ENCODE peak calls at places on chromosomes 4 and X, in seven cellular contexts. O, Y, N, P, L, C and Z are unnamed samples.

GRCh38 chrX:67543818-67544217 is at the start of gene AR:
- DNase-seq in O (peak), Y (no peak), P (peak), C (no peak), N (no peak), L (no peak), Z (peak)

GRCh38 chrX:120200851-120201250 is 42.4 kb downstream of the RHOXF2 start:
- DNase-seq in Y (no peak), O (no peak), P (no peak), N (no peak), C (no peak), L (no peak), Z (no peak)

GRCh38 chr4:21869978-21870745 is 78.4 kb downstream of the KCNIP4 start:
- DNase-seq in N (no peak), Y (no peak), P (no peak), C (no peak), L (no peak), O (no peak), Z (no peak)

GRCh38 chr4:122663814-122664610 is 43.1 kb upstream of the IL21 start:
- DNase-seq in P (no peak), L (no peak), Y (no peak), C (peak), O (no peak), N (no peak), Z (peak)

GRCh38 chrX:144219035-144219434 is 335.2 kb downstream of the UBE2NL start:
- DNase-seq in C (no peak), N (no peak), P (no peak), O (no peak), L (no peak), Y (no peak), Z (no peak)

GRCh38 chr4:39855909-39856512 is 121.7 kb downstream of the PDS5A start:
- DNase-seq in L (no peak), N (no peak), C (peak), O (no peak), Y (no peak), P (no peak), Z (no peak)

GRCh38 chr4:33111106-33111505 is 2390.9 kb downstream of the PCDH7 start:
- DNase-seq in N (no peak), P (no peak), L (no peak), O (no peak), C (no peak), Y (no peak), Z (no peak)

GRCh38 chr4:142656178-142656577 is 189.9 kb downstream of the INPP4B start:
- DNase-seq in C (peak), N (peak), O (no peak), L (no peak), Y (peak), P (no peak), Z (peak)

GRCh38 chr4:149500806-149501205 is 314.8 kb downstream of the IQCM start:
- DNase-seq in O (no peak), L (no peak), N (no peak), Y (no peak), C (no peak), P (no peak), Z (no peak)

GRCh38 chr4:74110670-74111069 is 11.7 kb upstream of the CXCL2 start:
- DNase-seq in N (no peak), Y (no peak), L (no peak), P (no peak), O (no peak), C (no peak), Z (no peak)

GRCh38 chr4:64584981-64585557 is 175.8 kb upstream of the TECRL start:
- DNase-seq in Y (no peak), C (peak), N (no peak), L (no peak), O (peak), P (no peak), Z (no peak)

GRCh38 chrX:139982856-139983255 is 17.5 kb upstream of the CXorf66 start:
- DNase-seq in P (no peak), Y (no peak), C (no peak), N (no peak), L (no peak), O (no peak), Z (no peak)

GRCh38 chrX:132426695-132427281 is 62.0 kb downstream of the MBNL3 start:
- DNase-seq in Y (no peak), O (no peak), C (no peak), N (no peak), P (no peak), L (peak), Z (no peak)

GRCh38 chr4:17324431-17324830 is 187.5 kb downstream of the QDPR start:
- DNase-seq in L (peak), N (peak), Y (peak), C (peak), P (no peak), O (peak), Z (peak)

GRCh38 chr4:172760512-172760911 is 408.1 kb upstream of the GALNT7 start:
- DNase-seq in P (no peak), N (no peak), C (no peak), Y (no peak), L (no peak), O (no peak), Z (no peak)

GRCh38 chr4:115453416-115453815 is 340.0 kb upstream of the NDST4 start:
- DNase-seq in L (no peak), C (no peak), P (no peak), N (no peak), Y (no peak), O (no peak), Z (no peak)

GRCh38 chr4:34043131-34043530 is 2201.2 kb downstream of the ARAP2 start:
- DNase-seq in O (no peak), N (no peak), Y (no peak), L (no peak), P (no peak), C (no peak), Z (no peak)

GRCh38 chr4:71290074-71290473 is 48.7 kb upstream of the SLC4A4 start:
- DNase-seq in Y (no peak), O (no peak), L (no peak), C (no peak), P (no peak), N (no peak), Z (no peak)

GRCh38 chr4:87853108-87853507 is 20.3 kb downstream of the MEPE start:
- DNase-seq in C (peak), Y (no peak), O (no peak), P (no peak), N (no peak), L (peak), Z (peak)

GRCh38 chr4:173426064-173426463 is 27.1 kb upstream of the SCRG1 start:
- DNase-seq in N (no peak), C (peak), Y (no peak), O (no peak), L (no peak), P (no peak), Z (no peak)

GRCh38 chrX:40646489-40647306 is 663 bp downstream of the CXorf38 start:
- DNase-seq in C (peak), N (peak), P (peak), Y (peak), O (peak), L (no peak), Z (peak)

GRCh38 chr4:138659041-138659565 is 356.5 kb upstream of the NOCT start:
- DNase-seq in N (no peak), L (no peak), Y (no peak), P (no peak), O (no peak), C (no peak), Z (peak)

GRCh38 chr4:6746721-6747689 is 31.0 kb downstream of the BLOC1S4 start:
- DNase-seq in C (no peak), L (no peak), O (no peak), P (peak), Y (no peak), N (no peak), Z (peak)